ENCODE peak calls at places on chromosomes 1 and 21, in seven cellular contexts. S is Right ventricle myocardium superior; D is AG04450; A is stimulated activated CD8-positive, alpha-beta memory T cell treated with anti-CD3 and anti-CD28 coated beads, Interleukin-15, amount 100 ng/mL, for 4 hours; Z is Calu3; N is H7; H is fibroblast of lung. C is an unnamed sample.

GRCh38 chr21:26715878-26716506 is 129.2 kb downstream of the ADAMTS1 start:
- DNase-seq in Z (peak; percentile 46), A (no peak), H (peak; percentile 31), S (no peak), D (peak; percentile 16), N (peak; percentile 49), C (peak; percentile 31)

GRCh38 chr1:47212636-47213229 is 19.3 kb downstream of the TAL1 start:
- DNase-seq in D (no peak), Z (no peak), S (no peak), A (no peak), H (no peak), N (no peak), C (no peak)

GRCh38 chr1:27402349-27402754 is 9.9 kb downstream of the GPR3 start:
- DNase-seq in Z (peak; percentile 65), H (peak; percentile 61), A (no peak), D (no peak), N (peak; percentile 85), S (peak; percentile 84), C (peak; percentile 68)

GRCh38 chr1:220527279-220528048 is 472 bp upstream of the MARK1 start:
- DNase-seq in H (peak; percentile 34), Z (no peak), D (no peak), S (peak; percentile 61), N (peak; percentile 32), A (no peak), C (peak; percentile 47)

GRCh38 chr1:151408891-151409290 is 9.5 kb downstream of the PSMB4 start:
- DNase-seq in S (no peak), A (no peak), N (no peak), Z (no peak), H (peak; percentile 9), D (no peak), C (no peak)

GRCh38 chr1:3348196-3348865 is 106.1 kb upstream of the ARHGEF16 start:
- DNase-seq in D (no peak), H (no peak), N (no peak), Z (no peak), A (no peak), S (peak; percentile 69), C (no peak)

GRCh38 chr21:17386498-17386897 is 126.3 kb upstream of the CXADR start:
- DNase-seq in Z (no peak), N (peak; percentile 30), S (no peak), H (no peak), D (no peak), A (no peak), C (no peak)

GRCh38 chr1:223233410-223234163 is 90.5 kb upstream of the TLR5 start:
- DNase-seq in S (no peak), D (peak; percentile 39), A (no peak), N (no peak), H (peak; percentile 96), Z (peak; percentile 58), C (no peak)

GRCh38 chr21:46080171-46081021 is 17.5 kb upstream of the COL6A2 start:
- DNase-seq in A (no peak), N (no peak), D (no peak), Z (no peak), S (peak; percentile 85), H (no peak), C (peak; percentile 82)

GRCh38 chr1:25549273-25550154 is 6.1 kb downstream of the LDLRAP1 start:
- DNase-seq in S (no peak), N (peak; percentile 64), D (no peak), Z (no peak), A (peak; percentile 64), H (peak; percentile 72), C (peak; percentile 60)

GRCh38 chr1:48735753-48736152 is 40.9 kb downstream of the BEND5 start:
- DNase-seq in N (no peak), Z (no peak), A (no peak), S (no peak), H (no peak), D (no peak), C (no peak)

GRCh38 chr21:43919871-43920801 is 55.1 kb downstream of the AGPAT3 start:
- DNase-seq in Z (no peak), S (peak; percentile 29), N (peak; percentile 57), D (no peak), A (no peak), H (no peak), C (no peak)

GRCh38 chr1:10730985-10731384 is 65.5 kb downstream of the CASZ1 start:
- DNase-seq in D (peak; percentile 15), S (no peak), A (no peak), H (peak; percentile 84), Z (peak; percentile 10), N (no peak), C (no peak)

GRCh38 chr1:34597877-34598514 is 156.9 kb upstream of the GJB5 start:
- DNase-seq in H (peak; percentile 41), S (peak; percentile 57), A (no peak), N (peak; percentile 82), D (peak; percentile 16), Z (peak; percentile 92), C (peak; percentile 66)

GRCh38 chr1:19074361-19074901 is 118.0 kb upstream of the IFFO2 start:
- DNase-seq in N (no peak), H (peak; percentile 36), D (no peak), S (no peak), Z (no peak), A (no peak), C (no peak)

GRCh38 chr21:28704746-28705145 is 287.9 kb downstream of the LTN1 start:
- DNase-seq in Z (no peak), S (peak; percentile 43), A (no peak), N (no peak), D (no peak), H (peak; percentile 24), C (no peak)

GRCh38 chr21:29843818-29844217 is 96.0 kb downstream of the GRIK1 start:
- DNase-seq in Z (no peak), S (no peak), A (no peak), D (no peak), N (no peak), H (no peak), C (no peak)

GRCh38 chr1:228900099-228900965 is 165.1 kb downstream of the RHOU start:
- DNase-seq in Z (no peak), N (peak; percentile 49), H (peak; percentile 20), A (no peak), D (no peak), S (peak; percentile 62), C (no peak)

GRCh38 chr1:20530261-20530660 is 22.1 kb upstream of the FAM43B start:
- DNase-seq in S (no peak), D (no peak), A (no peak), Z (no peak), H (no peak), N (no peak), C (no peak)

GRCh38 chr1:203038891-203039608 is 12.8 kb downstream of the PPFIA4 start:
- DNase-seq in H (peak; percentile 48), A (peak; percentile 32), S (peak; percentile 88), N (peak; percentile 92), D (peak; percentile 29), Z (peak; percentile 83), C (peak; percentile 82)

GRCh38 chr1:59761440-59761839 is 53.3 kb upstream of the HOOK1 start:
- DNase-seq in S (no peak), A (no peak), D (no peak), H (no peak), Z (no peak), N (no peak), C (no peak)

GRCh38 chr1:211639500-211640361 is 35.7 kb downstream of the NEK2 start:
- DNase-seq in Z (no peak), D (peak; percentile 71), H (peak; percentile 99), N (no peak), A (no peak), S (no peak), C (no peak)

GRCh38 chr1:5911157-5911556 is 81.1 kb downstream of the NPHP4 start:
- DNase-seq in N (no peak), Z (no peak), S (no peak), H (no peak), A (no peak), D (no peak), C (no peak)

GRCh38 chr1:161021168-161021958 is 411 bp upstream of the F11R start:
- DNase-seq in D (no peak), A (peak; percentile 79), Z (peak; percentile 99), N (peak; percentile 99), H (peak; percentile 48), S (peak; percentile 84), C (peak; percentile 78)

GRCh38 chr1:233994112-233994511 is 89.6 kb downstream of the SLC35F3 start:
- DNase-seq in S (no peak), H (no peak), Z (no peak), D (no peak), A (no peak), N (no peak), C (no peak)

GRCh38 chr21:23853796-23854379 is 1753.4 kb downstream of the MRPL39 start:
- DNase-seq in H (peak; percentile 10), A (no peak), S (no peak), N (peak; percentile 5), D (peak; percentile 7), Z (peak; percentile 1), C (no peak)

GRCh38 chr1:38238294-38238693 is 191.7 kb upstream of the POU3F1 start:
- DNase-seq in N (no peak), S (no peak), D (no peak), H (no peak), Z (no peak), A (no peak), C (no peak)

C was measured in heart left ventricle.